ENCODE peak calls at places on chromosomes 3 and 15, in seven cellular contexts. D, M, Z, W, U, H and J are unnamed samples.

GRCh38 chr3:129022995-129023332 is 21.9 kb downstream of the EFCC1 start:
- DNase-seq in H (no peak), W (no peak), M (no peak), U (no peak), D (no peak), Z (no peak), J (no peak)

GRCh38 chr3:140236836-140237476 is 302.0 kb downstream of the CLSTN2 start:
- DNase-seq in Z (no peak), D (no peak), M (no peak), W (no peak), U (no peak), H (no peak), J (no peak)

GRCh38 chr3:151911462-151911861 is 38.0 kb downstream of the SUCNR1 start:
- DNase-seq in U (no peak), H (no peak), W (no peak), Z (no peak), D (no peak), M (no peak), J (no peak)

GRCh38 chr15:71601038-71601869 is 209.1 kb upstream of the NR2E3 start:
- DNase-seq in W (no peak), M (no peak), U (no peak), H (no peak), Z (no peak), D (no peak), J (peak)

GRCh38 chr3:38640661-38641441 is 8.6 kb downstream of the SCN5A start:
- DNase-seq in M (no peak), W (no peak), D (no peak), H (no peak), U (no peak), Z (no peak), J (no peak)

GRCh38 chr3:10780243-10780642 is 35.8 kb upstream of the SLC6A11 start:
- DNase-seq in D (no peak), M (no peak), W (no peak), H (no peak), U (no peak), Z (no peak), J (no peak)

GRCh38 chr15:88852476-88852875 is 42.9 kb downstream of the HAPLN3 start:
- DNase-seq in Z (no peak), D (no peak), H (no peak), U (no peak), W (no peak), M (no peak), J (no peak)

GRCh38 chr3:81393251-81393650 is 368.2 kb downstream of the GBE1 start:
- DNase-seq in U (no peak), W (no peak), D (no peak), Z (no peak), M (no peak), H (no peak), J (peak)